ENCODE peak calls at places on chromosomes 5 and 9, in seven cellular contexts. One of them, this sample, is unnamed.

GRCh38 chr5:15500326-15500958 is 462 bp downstream of the FBXL7 start:
- DNase-seq in GF-D8: no peak
- DNase-seq in activated naive CD4-positive, alpha-beta T cell treated with Interleukin-2 at 50 U/mL for 16 hours: no peak
- DNase-seq in activated T-helper 1 cell treated with anti-CD3 and anti-CD28 coated beads, Interleukin-2, amount 50 U/mL, for 16 hours: no peak
- DNase-seq in C1 segment of cervical spinal cord: peak
- DNase-seq in NCI-H2081 treated with DMSO at 0.1 percent for 48 hours: no peak
- DNase-seq in dermis microvascular lymphatic vessel endothelial cell: no peak
- DNase-seq in this sample: no peak

GRCh38 chr9:120583958-120584369 is 4.0 kb upstream of the CDK5RAP2 start:
- DNase-seq in activated naive CD4-positive, alpha-beta T cell treated with Interleukin-2 at 50 U/mL for 16 hours: peak
- DNase-seq in activated T-helper 1 cell treated with anti-CD3 and anti-CD28 coated beads, Interleukin-2, amount 50 U/mL, for 16 hours: no peak
- DNase-seq in dermis microvascular lymphatic vessel endothelial cell: peak
- DNase-seq in C1 segment of cervical spinal cord: peak
- DNase-seq in GF-D8: peak
- DNase-seq in NCI-H2081 treated with DMSO at 0.1 percent for 48 hours: peak
- DNase-seq in this sample: peak

GRCh38 chr5:40017918-40018317 is 593.1 kb upstream of the DAB2 start:
- DNase-seq in dermis microvascular lymphatic vessel endothelial cell: no peak
- DNase-seq in NCI-H2081 treated with DMSO at 0.1 percent for 48 hours: no peak
- DNase-seq in activated naive CD4-positive, alpha-beta T cell treated with Interleukin-2 at 50 U/mL for 16 hours: no peak
- DNase-seq in C1 segment of cervical spinal cord: no peak
- DNase-seq in activated T-helper 1 cell treated with anti-CD3 and anti-CD28 coated beads, Interleukin-2, amount 50 U/mL, for 16 hours: no peak
- DNase-seq in GF-D8: no peak
- DNase-seq in this sample: no peak

GRCh38 chr5:1292139-1292538 is 2.7 kb downstream of the TERT start:
- DNase-seq in NCI-H2081 treated with DMSO at 0.1 percent for 48 hours: no peak
- DNase-seq in dermis microvascular lymphatic vessel endothelial cell: no peak
- DNase-seq in GF-D8: no peak
- DNase-seq in activated naive CD4-positive, alpha-beta T cell treated with Interleukin-2 at 50 U/mL for 16 hours: no peak
- DNase-seq in activated T-helper 1 cell treated with anti-CD3 and anti-CD28 coated beads, Interleukin-2, amount 50 U/mL, for 16 hours: no peak
- DNase-seq in C1 segment of cervical spinal cord: no peak
- DNase-seq in this sample: no peak

GRCh38 chr9:33106827-33107621 is 30.6 kb upstream of the SMU1 start:
- DNase-seq in activated naive CD4-positive, alpha-beta T cell treated with Interleukin-2 at 50 U/mL for 16 hours: no peak
- DNase-seq in NCI-H2081 treated with DMSO at 0.1 percent for 48 hours: no peak
- DNase-seq in activated T-helper 1 cell treated with anti-CD3 and anti-CD28 coated beads, Interleukin-2, amount 50 U/mL, for 16 hours: no peak
- DNase-seq in GF-D8: no peak
- DNase-seq in dermis microvascular lymphatic vessel endothelial cell: peak
- DNase-seq in C1 segment of cervical spinal cord: no peak
- DNase-seq in this sample: no peak

GRCh38 chr9:132410642-132411041 is 631 bp downstream of the CFAP77 start:
- DNase-seq in C1 segment of cervical spinal cord: no peak
- DNase-seq in GF-D8: no peak
- DNase-seq in activated naive CD4-positive, alpha-beta T cell treated with Interleukin-2 at 50 U/mL for 16 hours: peak
- DNase-seq in dermis microvascular lymphatic vessel endothelial cell: no peak
- DNase-seq in activated T-helper 1 cell treated with anti-CD3 and anti-CD28 coated beads, Interleukin-2, amount 50 U/mL, for 16 hours: no peak
- DNase-seq in NCI-H2081 treated with DMSO at 0.1 percent for 48 hours: no peak
- DNase-seq in this sample: no peak

GRCh38 chr9:130239741-130240241 is 25.8 kb upstream of the HMCN2 start:
- DNase-seq in C1 segment of cervical spinal cord: no peak
- DNase-seq in NCI-H2081 treated with DMSO at 0.1 percent for 48 hours: no peak
- DNase-seq in activated T-helper 1 cell treated with anti-CD3 and anti-CD28 coated beads, Interleukin-2, amount 50 U/mL, for 16 hours: no peak
- DNase-seq in dermis microvascular lymphatic vessel endothelial cell: no peak
- DNase-seq in GF-D8: no peak
- DNase-seq in activated naive CD4-positive, alpha-beta T cell treated with Interleukin-2 at 50 U/mL for 16 hours: peak
- DNase-seq in this sample: peak

GRCh38 chr5:35082530-35082929 is 34.8 kb upstream of the AGXT2 start:
- DNase-seq in dermis microvascular lymphatic vessel endothelial cell: no peak
- DNase-seq in C1 segment of cervical spinal cord: no peak
- DNase-seq in NCI-H2081 treated with DMSO at 0.1 percent for 48 hours: no peak
- DNase-seq in GF-D8: no peak
- DNase-seq in activated T-helper 1 cell treated with anti-CD3 and anti-CD28 coated beads, Interleukin-2, amount 50 U/mL, for 16 hours: no peak
- DNase-seq in activated naive CD4-positive, alpha-beta T cell treated with Interleukin-2 at 50 U/mL for 16 hours: no peak
- DNase-seq in this sample: no peak

GRCh38 chr5:67047180-67047579 is 149.4 kb downstream of the CD180 start:
- DNase-seq in NCI-H2081 treated with DMSO at 0.1 percent for 48 hours: no peak
- DNase-seq in activated T-helper 1 cell treated with anti-CD3 and anti-CD28 coated beads, Interleukin-2, amount 50 U/mL, for 16 hours: no peak
- DNase-seq in dermis microvascular lymphatic vessel endothelial cell: no peak
- DNase-seq in C1 segment of cervical spinal cord: peak
- DNase-seq in GF-D8: no peak
- DNase-seq in activated naive CD4-positive, alpha-beta T cell treated with Interleukin-2 at 50 U/mL for 16 hours: no peak
- DNase-seq in this sample: no peak

GRCh38 chr5:150155258-150156032 is at the start of gene PDGFRB:
- DNase-seq in activated T-helper 1 cell treated with anti-CD3 and anti-CD28 coated beads, Interleukin-2, amount 50 U/mL, for 16 hours: no peak
- DNase-seq in GF-D8: no peak
- DNase-seq in C1 segment of cervical spinal cord: peak
- DNase-seq in activated naive CD4-positive, alpha-beta T cell treated with Interleukin-2 at 50 U/mL for 16 hours: peak
- DNase-seq in NCI-H2081 treated with DMSO at 0.1 percent for 48 hours: no peak
- DNase-seq in dermis microvascular lymphatic vessel endothelial cell: no peak
- DNase-seq in this sample: peak

GRCh38 chr9:112050544-112051475 is 124.3 kb downstream of the SUSD1 start:
- DNase-seq in GF-D8: no peak
- DNase-seq in C1 segment of cervical spinal cord: no peak
- DNase-seq in NCI-H2081 treated with DMSO at 0.1 percent for 48 hours: no peak
- DNase-seq in dermis microvascular lymphatic vessel endothelial cell: peak
- DNase-seq in activated T-helper 1 cell treated with anti-CD3 and anti-CD28 coated beads, Interleukin-2, amount 50 U/mL, for 16 hours: no peak
- DNase-seq in activated naive CD4-positive, alpha-beta T cell treated with Interleukin-2 at 50 U/mL for 16 hours: no peak
- DNase-seq in this sample: no peak

GRCh38 chr5:143102414-143102813 is 301.1 kb downstream of the NR3C1 start:
- DNase-seq in activated naive CD4-positive, alpha-beta T cell treated with Interleukin-2 at 50 U/mL for 16 hours: no peak
- DNase-seq in C1 segment of cervical spinal cord: no peak
- DNase-seq in dermis microvascular lymphatic vessel endothelial cell: no peak
- DNase-seq in activated T-helper 1 cell treated with anti-CD3 and anti-CD28 coated beads, Interleukin-2, amount 50 U/mL, for 16 hours: no peak
- DNase-seq in NCI-H2081 treated with DMSO at 0.1 percent for 48 hours: no peak
- DNase-seq in GF-D8: no peak
- DNase-seq in this sample: no peak

GRCh38 chr9:83582026-83582425 is 40.9 kb upstream of the IDNK start:
- DNase-seq in C1 segment of cervical spinal cord: no peak
- DNase-seq in activated T-helper 1 cell treated with anti-CD3 and anti-CD28 coated beads, Interleukin-2, amount 50 U/mL, for 16 hours: no peak
- DNase-seq in GF-D8: no peak
- DNase-seq in activated naive CD4-positive, alpha-beta T cell treated with Interleukin-2 at 50 U/mL for 16 hours: no peak
- DNase-seq in NCI-H2081 treated with DMSO at 0.1 percent for 48 hours: no peak
- DNase-seq in dermis microvascular lymphatic vessel endothelial cell: no peak
- DNase-seq in this sample: no peak

GRCh38 chr5:120254385-120254784 is 209.7 kb upstream of the PRR16 start:
- DNase-seq in C1 segment of cervical spinal cord: no peak
- DNase-seq in dermis microvascular lymphatic vessel endothelial cell: no peak
- DNase-seq in NCI-H2081 treated with DMSO at 0.1 percent for 48 hours: no peak
- DNase-seq in activated naive CD4-positive, alpha-beta T cell treated with Interleukin-2 at 50 U/mL for 16 hours: no peak
- DNase-seq in GF-D8: no peak
- DNase-seq in activated T-helper 1 cell treated with anti-CD3 and anti-CD28 coated beads, Interleukin-2, amount 50 U/mL, for 16 hours: no peak
- DNase-seq in this sample: no peak

GRCh38 chr9:76887951-76888350 is 18.0 kb downstream of the PRUNE2 start:
- DNase-seq in GF-D8: no peak
- DNase-seq in C1 segment of cervical spinal cord: no peak
- DNase-seq in NCI-H2081 treated with DMSO at 0.1 percent for 48 hours: no peak
- DNase-seq in activated T-helper 1 cell treated with anti-CD3 and anti-CD28 coated beads, Interleukin-2, amount 50 U/mL, for 16 hours: no peak
- DNase-seq in activated naive CD4-positive, alpha-beta T cell treated with Interleukin-2 at 50 U/mL for 16 hours: no peak
- DNase-seq in dermis microvascular lymphatic vessel endothelial cell: no peak
- DNase-seq in this sample: no peak

GRCh38 chr9:33151007-33151557 is 16.1 kb downstream of the B4GALT1 start:
- DNase-seq in dermis microvascular lymphatic vessel endothelial cell: no peak
- DNase-seq in C1 segment of cervical spinal cord: no peak
- DNase-seq in NCI-H2081 treated with DMSO at 0.1 percent for 48 hours: no peak
- DNase-seq in activated naive CD4-positive, alpha-beta T cell treated with Interleukin-2 at 50 U/mL for 16 hours: no peak
- DNase-seq in GF-D8: peak
- DNase-seq in activated T-helper 1 cell treated with anti-CD3 and anti-CD28 coated beads, Interleukin-2, amount 50 U/mL, for 16 hours: no peak
- DNase-seq in this sample: no peak

GRCh38 chr5:11012295-11012694 is 251.3 kb upstream of the DAP start:
- DNase-seq in NCI-H2081 treated with DMSO at 0.1 percent for 48 hours: no peak
- DNase-seq in dermis microvascular lymphatic vessel endothelial cell: no peak
- DNase-seq in C1 segment of cervical spinal cord: no peak
- DNase-seq in activated naive CD4-positive, alpha-beta T cell treated with Interleukin-2 at 50 U/mL for 16 hours: no peak
- DNase-seq in GF-D8: no peak
- DNase-seq in activated T-helper 1 cell treated with anti-CD3 and anti-CD28 coated beads, Interleukin-2, amount 50 U/mL, for 16 hours: no peak
- DNase-seq in this sample: no peak

GRCh38 chr9:101399641-101399965 is 952 bp downstream of the ZNF189 start:
- DNase-seq in GF-D8: no peak
- DNase-seq in dermis microvascular lymphatic vessel endothelial cell: no peak
- DNase-seq in activated naive CD4-positive, alpha-beta T cell treated with Interleukin-2 at 50 U/mL for 16 hours: no peak
- DNase-seq in activated T-helper 1 cell treated with anti-CD3 and anti-CD28 coated beads, Interleukin-2, amount 50 U/mL, for 16 hours: no peak
- DNase-seq in NCI-H2081 treated with DMSO at 0.1 percent for 48 hours: no peak
- DNase-seq in C1 segment of cervical spinal cord: no peak
- DNase-seq in this sample: peak

GRCh38 chr9:98727428-98727827 is 18.7 kb upstream of the GABBR2 start:
- DNase-seq in activated naive CD4-positive, alpha-beta T cell treated with Interleukin-2 at 50 U/mL for 16 hours: no peak
- DNase-seq in GF-D8: no peak
- DNase-seq in dermis microvascular lymphatic vessel endothelial cell: no peak
- DNase-seq in NCI-H2081 treated with DMSO at 0.1 percent for 48 hours: no peak
- DNase-seq in C1 segment of cervical spinal cord: no peak
- DNase-seq in activated T-helper 1 cell treated with anti-CD3 and anti-CD28 coated beads, Interleukin-2, amount 50 U/mL, for 16 hours: no peak
- DNase-seq in this sample: no peak

GRCh38 chr5:90866333-90866732 is 307.7 kb downstream of the ADGRV1 start:
- DNase-seq in C1 segment of cervical spinal cord: no peak
- DNase-seq in activated T-helper 1 cell treated with anti-CD3 and anti-CD28 coated beads, Interleukin-2, amount 50 U/mL, for 16 hours: no peak
- DNase-seq in activated naive CD4-positive, alpha-beta T cell treated with Interleukin-2 at 50 U/mL for 16 hours: no peak
- DNase-seq in dermis microvascular lymphatic vessel endothelial cell: no peak
- DNase-seq in GF-D8: no peak
- DNase-seq in NCI-H2081 treated with DMSO at 0.1 percent for 48 hours: no peak
- DNase-seq in this sample: no peak

GRCh38 chr5:116709082-116709481 is 134.5 kb upstream of the SEMA6A start:
- DNase-seq in activated naive CD4-positive, alpha-beta T cell treated with Interleukin-2 at 50 U/mL for 16 hours: no peak
- DNase-seq in NCI-H2081 treated with DMSO at 0.1 percent for 48 hours: no peak
- DNase-seq in C1 segment of cervical spinal cord: no peak
- DNase-seq in activated T-helper 1 cell treated with anti-CD3 and anti-CD28 coated beads, Interleukin-2, amount 50 U/mL, for 16 hours: no peak
- DNase-seq in dermis microvascular lymphatic vessel endothelial cell: no peak
- DNase-seq in GF-D8: no peak
- DNase-seq in this sample: no peak

GRCh38 chr9:127133739-127134167 is 11.3 kb upstream of the ANGPTL2 start:
- DNase-seq in GF-D8: no peak
- DNase-seq in dermis microvascular lymphatic vessel endothelial cell: no peak
- DNase-seq in activated T-helper 1 cell treated with anti-CD3 and anti-CD28 coated beads, Interleukin-2, amount 50 U/mL, for 16 hours: no peak
- DNase-seq in NCI-H2081 treated with DMSO at 0.1 percent for 48 hours: no peak
- DNase-seq in activated naive CD4-positive, alpha-beta T cell treated with Interleukin-2 at 50 U/mL for 16 hours: no peak
- DNase-seq in C1 segment of cervical spinal cord: peak
- DNase-seq in this sample: no peak

This sample was measured in MM.1S.